ENCODE peak calls at places on chromosome 2, in ten cellular contexts. One of them, this sample, is unnamed.

GRCh38 chr2:74292752-74293151 is 50.5 kb downstream of the SLC4A5 start:
- DNase-seq in NCI-H1092 treated with DMSO at 0.1 percent for 48 hours: no peak
- DNase-seq in T-cell: no peak
- DNase-seq in activated CD4-positive, CD25-positive, alpha-beta regulatory T cell: no peak
- DNase-seq in stimulated activated CD8-positive, alpha-beta memory T cell treated with anti-CD3 and anti-CD28 coated beads, Interleukin-7, amount 100 ng/mL, for 1 hour: no peak
- DNase-seq in activated T-cell treated with anti-CD3 and anti-CD28 coated beads for 1 hour: no peak
- DNase-seq in substantia nigra: no peak
- DNase-seq in SHP77 treated with DMSO at 0.1 percent for 48 hours: no peak
- DNase-seq in fibroblast of pulmonary artery: no peak
- DNase-seq in lung microvascular endothelial cell: no peak
- DNase-seq in this sample: no peak

GRCh38 chr2:229343661-229344060 is 72.6 kb upstream of the PID1 start:
- DNase-seq in fibroblast of pulmonary artery: no peak
- DNase-seq in stimulated activated CD8-positive, alpha-beta memory T cell treated with anti-CD3 and anti-CD28 coated beads, Interleukin-7, amount 100 ng/mL, for 1 hour: no peak
- DNase-seq in activated T-cell treated with anti-CD3 and anti-CD28 coated beads for 1 hour: no peak
- DNase-seq in substantia nigra: no peak
- DNase-seq in NCI-H1092 treated with DMSO at 0.1 percent for 48 hours: no peak
- DNase-seq in lung microvascular endothelial cell: no peak
- DNase-seq in T-cell: no peak
- DNase-seq in SHP77 treated with DMSO at 0.1 percent for 48 hours: no peak
- DNase-seq in activated CD4-positive, CD25-positive, alpha-beta regulatory T cell: no peak
- DNase-seq in this sample: no peak

GRCh38 chr2:160905862-160906261 is 254.4 kb upstream of the TANK start:
- DNase-seq in substantia nigra: no peak
- DNase-seq in activated CD4-positive, CD25-positive, alpha-beta regulatory T cell: no peak
- DNase-seq in T-cell: no peak
- DNase-seq in stimulated activated CD8-positive, alpha-beta memory T cell treated with anti-CD3 and anti-CD28 coated beads, Interleukin-7, amount 100 ng/mL, for 1 hour: no peak
- DNase-seq in fibroblast of pulmonary artery: no peak
- DNase-seq in activated T-cell treated with anti-CD3 and anti-CD28 coated beads for 1 hour: no peak
- DNase-seq in SHP77 treated with DMSO at 0.1 percent for 48 hours: no peak
- DNase-seq in NCI-H1092 treated with DMSO at 0.1 percent for 48 hours: no peak
- DNase-seq in lung microvascular endothelial cell: no peak
- DNase-seq in this sample: no peak

GRCh38 chr2:149329470-149330126 is 789 bp upstream of the LYPD6 start:
- DNase-seq in activated CD4-positive, CD25-positive, alpha-beta regulatory T cell: no peak
- DNase-seq in activated T-cell treated with anti-CD3 and anti-CD28 coated beads for 1 hour: no peak
- DNase-seq in NCI-H1092 treated with DMSO at 0.1 percent for 48 hours: peak; percentile 60
- DNase-seq in T-cell: no peak
- DNase-seq in lung microvascular endothelial cell: peak; percentile 7
- DNase-seq in substantia nigra: no peak
- DNase-seq in SHP77 treated with DMSO at 0.1 percent for 48 hours: no peak
- DNase-seq in stimulated activated CD8-positive, alpha-beta memory T cell treated with anti-CD3 and anti-CD28 coated beads, Interleukin-7, amount 100 ng/mL, for 1 hour: no peak
- DNase-seq in fibroblast of pulmonary artery: peak; percentile 21
- DNase-seq in this sample: no peak

GRCh38 chr2:113784823-113785744 is 28.6 kb upstream of the SLC35F5 start:
- DNase-seq in T-cell: no peak
- DNase-seq in activated T-cell treated with anti-CD3 and anti-CD28 coated beads for 1 hour: no peak
- DNase-seq in fibroblast of pulmonary artery: no peak
- DNase-seq in activated CD4-positive, CD25-positive, alpha-beta regulatory T cell: no peak
- DNase-seq in substantia nigra: no peak
- DNase-seq in stimulated activated CD8-positive, alpha-beta memory T cell treated with anti-CD3 and anti-CD28 coated beads, Interleukin-7, amount 100 ng/mL, for 1 hour: no peak
- DNase-seq in SHP77 treated with DMSO at 0.1 percent for 48 hours: no peak
- DNase-seq in NCI-H1092 treated with DMSO at 0.1 percent for 48 hours: no peak
- DNase-seq in lung microvascular endothelial cell: no peak
- DNase-seq in this sample: no peak

GRCh38 chr2:46812381-46813024 is 103.1 kb downstream of the MCFD2 start:
- DNase-seq in activated CD4-positive, CD25-positive, alpha-beta regulatory T cell: no peak
- DNase-seq in SHP77 treated with DMSO at 0.1 percent for 48 hours: no peak
- DNase-seq in lung microvascular endothelial cell: peak; percentile 53
- DNase-seq in T-cell: no peak
- DNase-seq in stimulated activated CD8-positive, alpha-beta memory T cell treated with anti-CD3 and anti-CD28 coated beads, Interleukin-7, amount 100 ng/mL, for 1 hour: no peak
- DNase-seq in substantia nigra: no peak
- DNase-seq in activated T-cell treated with anti-CD3 and anti-CD28 coated beads for 1 hour: no peak
- DNase-seq in NCI-H1092 treated with DMSO at 0.1 percent for 48 hours: no peak
- DNase-seq in fibroblast of pulmonary artery: peak; percentile 98
- DNase-seq in this sample: no peak

GRCh38 chr2:233832869-233833812 is 21.2 kb downstream of the HJURP start:
- DNase-seq in activated CD4-positive, CD25-positive, alpha-beta regulatory T cell: no peak
- DNase-seq in fibroblast of pulmonary artery: peak; percentile 78
- DNase-seq in stimulated activated CD8-positive, alpha-beta memory T cell treated with anti-CD3 and anti-CD28 coated beads, Interleukin-7, amount 100 ng/mL, for 1 hour: no peak
- DNase-seq in substantia nigra: no peak
- DNase-seq in lung microvascular endothelial cell: peak; percentile 54
- DNase-seq in T-cell: no peak
- DNase-seq in NCI-H1092 treated with DMSO at 0.1 percent for 48 hours: peak; percentile 46
- DNase-seq in SHP77 treated with DMSO at 0.1 percent for 48 hours: no peak
- DNase-seq in activated T-cell treated with anti-CD3 and anti-CD28 coated beads for 1 hour: no peak
- DNase-seq in this sample: no peak

GRCh38 chr2:557635-558301 is 119.4 kb downstream of the TMEM18 start:
- DNase-seq in SHP77 treated with DMSO at 0.1 percent for 48 hours: no peak
- DNase-seq in fibroblast of pulmonary artery: no peak
- DNase-seq in substantia nigra: no peak
- DNase-seq in activated T-cell treated with anti-CD3 and anti-CD28 coated beads for 1 hour: no peak
- DNase-seq in activated CD4-positive, CD25-positive, alpha-beta regulatory T cell: no peak
- DNase-seq in stimulated activated CD8-positive, alpha-beta memory T cell treated with anti-CD3 and anti-CD28 coated beads, Interleukin-7, amount 100 ng/mL, for 1 hour: no peak
- DNase-seq in NCI-H1092 treated with DMSO at 0.1 percent for 48 hours: no peak
- DNase-seq in T-cell: no peak
- DNase-seq in lung microvascular endothelial cell: no peak
- DNase-seq in this sample: no peak

GRCh38 chr2:233414777-233415570 is 60.7 kb downstream of the DGKD start:
- DNase-seq in NCI-H1092 treated with DMSO at 0.1 percent for 48 hours: no peak
- DNase-seq in activated T-cell treated with anti-CD3 and anti-CD28 coated beads for 1 hour: no peak
- DNase-seq in stimulated activated CD8-positive, alpha-beta memory T cell treated with anti-CD3 and anti-CD28 coated beads, Interleukin-7, amount 100 ng/mL, for 1 hour: no peak
- DNase-seq in SHP77 treated with DMSO at 0.1 percent for 48 hours: no peak
- DNase-seq in T-cell: no peak
- DNase-seq in activated CD4-positive, CD25-positive, alpha-beta regulatory T cell: no peak
- DNase-seq in substantia nigra: no peak
- DNase-seq in lung microvascular endothelial cell: peak; percentile 29
- DNase-seq in fibroblast of pulmonary artery: no peak
- DNase-seq in this sample: no peak

GRCh38 chr2:234142530-234142929 is 92.0 kb downstream of the SPP2 start:
- DNase-seq in substantia nigra: no peak
- DNase-seq in activated T-cell treated with anti-CD3 and anti-CD28 coated beads for 1 hour: no peak
- DNase-seq in T-cell: no peak
- DNase-seq in activated CD4-positive, CD25-positive, alpha-beta regulatory T cell: no peak
- DNase-seq in NCI-H1092 treated with DMSO at 0.1 percent for 48 hours: no peak
- DNase-seq in SHP77 treated with DMSO at 0.1 percent for 48 hours: no peak
- DNase-seq in lung microvascular endothelial cell: no peak
- DNase-seq in stimulated activated CD8-positive, alpha-beta memory T cell treated with anti-CD3 and anti-CD28 coated beads, Interleukin-7, amount 100 ng/mL, for 1 hour: no peak
- DNase-seq in fibroblast of pulmonary artery: no peak
- DNase-seq in this sample: no peak

GRCh38 chr2:214410918-214411554 is at the start of gene VWC2L:
- DNase-seq in substantia nigra: peak; percentile 23
- DNase-seq in T-cell: no peak
- DNase-seq in activated CD4-positive, CD25-positive, alpha-beta regulatory T cell: peak; percentile 1
- DNase-seq in SHP77 treated with DMSO at 0.1 percent for 48 hours: peak; percentile 84
- DNase-seq in stimulated activated CD8-positive, alpha-beta memory T cell treated with anti-CD3 and anti-CD28 coated beads, Interleukin-7, amount 100 ng/mL, for 1 hour: no peak
- DNase-seq in fibroblast of pulmonary artery: peak; percentile 76
- DNase-seq in NCI-H1092 treated with DMSO at 0.1 percent for 48 hours: peak; percentile 32
- DNase-seq in lung microvascular endothelial cell: peak; percentile 70
- DNase-seq in activated T-cell treated with anti-CD3 and anti-CD28 coated beads for 1 hour: no peak
- DNase-seq in this sample: peak; percentile 9

GRCh38 chr2:154698789-154699559 is 479 bp downstream of the KCNJ3 start:
- DNase-seq in activated T-cell treated with anti-CD3 and anti-CD28 coated beads for 1 hour: no peak
- DNase-seq in lung microvascular endothelial cell: no peak
- DNase-seq in activated CD4-positive, CD25-positive, alpha-beta regulatory T cell: no peak
- DNase-seq in NCI-H1092 treated with DMSO at 0.1 percent for 48 hours: no peak
- DNase-seq in T-cell: no peak
- DNase-seq in stimulated activated CD8-positive, alpha-beta memory T cell treated with anti-CD3 and anti-CD28 coated beads, Interleukin-7, amount 100 ng/mL, for 1 hour: no peak
- DNase-seq in SHP77 treated with DMSO at 0.1 percent for 48 hours: no peak
- DNase-seq in fibroblast of pulmonary artery: no peak
- DNase-seq in substantia nigra: no peak
- DNase-seq in this sample: no peak

GRCh38 chr2:224722250-224722649 is 6.1 kb upstream of the CCDC195 start:
- DNase-seq in stimulated activated CD8-positive, alpha-beta memory T cell treated with anti-CD3 and anti-CD28 coated beads, Interleukin-7, amount 100 ng/mL, for 1 hour: no peak
- DNase-seq in activated CD4-positive, CD25-positive, alpha-beta regulatory T cell: no peak
- DNase-seq in substantia nigra: no peak
- DNase-seq in SHP77 treated with DMSO at 0.1 percent for 48 hours: no peak
- DNase-seq in activated T-cell treated with anti-CD3 and anti-CD28 coated beads for 1 hour: no peak
- DNase-seq in T-cell: no peak
- DNase-seq in lung microvascular endothelial cell: no peak
- DNase-seq in fibroblast of pulmonary artery: no peak
- DNase-seq in NCI-H1092 treated with DMSO at 0.1 percent for 48 hours: no peak
- DNase-seq in this sample: no peak

GRCh38 chr2:3340144-3340543 is 37.5 kb downstream of the EIPR1 start:
- DNase-seq in stimulated activated CD8-positive, alpha-beta memory T cell treated with anti-CD3 and anti-CD28 coated beads, Interleukin-7, amount 100 ng/mL, for 1 hour: no peak
- DNase-seq in activated CD4-positive, CD25-positive, alpha-beta regulatory T cell: no peak
- DNase-seq in T-cell: no peak
- DNase-seq in SHP77 treated with DMSO at 0.1 percent for 48 hours: no peak
- DNase-seq in lung microvascular endothelial cell: no peak
- DNase-seq in fibroblast of pulmonary artery: no peak
- DNase-seq in NCI-H1092 treated with DMSO at 0.1 percent for 48 hours: no peak
- DNase-seq in substantia nigra: no peak
- DNase-seq in activated T-cell treated with anti-CD3 and anti-CD28 coated beads for 1 hour: no peak
- DNase-seq in this sample: no peak